ENCODE peak calls at places on chromosomes 7 and 10, in seven cellular contexts. W is SK-N-SH, P is H9, D is mammary epithelial cell, E is fibroblast of lung, S is HCT116, M is PC-3. Z is an unnamed sample.
A peak's percentile ranks its signal among the peaks of the same experiment; 100 is the strongest.

GRCh38 chr10:96496281-96496925 is 17.3 kb downstream of the TLL2 start:
- DNase-seq in S (no peak), E (no peak), P (peak; percentile 44), D (no peak), M (peak; percentile 35), W (no peak), Z (no peak)

GRCh38 chr10:61024801-61025201 is 80.8 kb upstream of the RHOBTB1 start:
- DNase-seq in E (peak; percentile 18), W (peak; percentile 39), M (peak; percentile 65), P (peak; percentile 43), S (no peak), D (no peak), Z (peak; percentile 14)

GRCh38 chr10:125124114-125124486 is 36.3 kb downstream of the CTBP2 start:
- DNase-seq in D (no peak), E (no peak), P (no peak), M (no peak), W (no peak), S (no peak), Z (no peak)

GRCh38 chr7:120732256-120732655 is 125.7 kb downstream of the TSPAN12 start:
- DNase-seq in W (no peak), M (no peak), D (no peak), P (no peak), S (no peak), E (no peak), Z (no peak)

GRCh38 chr10:120462018-120462682 is 5.1 kb downstream of the PLPP4 start:
- DNase-seq in S (no peak), D (no peak), M (no peak), W (no peak), P (no peak), E (no peak), Z (no peak)

GRCh38 chr7:133023370-133024075 is 58.4 kb downstream of the CHCHD3 start:
- DNase-seq in W (peak; percentile 56), M (no peak), D (no peak), P (no peak), S (no peak), E (peak; percentile 65), Z (no peak)

GRCh38 chr10:132347211-132347930 is 15.4 kb downstream of the LRRC27 start:
- DNase-seq in S (no peak), D (no peak), P (no peak), E (no peak), W (no peak), M (no peak), Z (no peak)

GRCh38 chr10:129099486-129099885 is 367.6 kb upstream of the MGMT start:
- DNase-seq in P (no peak), M (no peak), E (no peak), W (no peak), D (no peak), S (no peak), Z (no peak)

GRCh38 chr10:13489035-13489434 is 39.8 kb downstream of the BEND7 start:
- DNase-seq in M (no peak), W (no peak), D (no peak), P (no peak), E (no peak), S (no peak), Z (no peak)

GRCh38 chr10:79045566-79046175 is 23.1 kb upstream of the ZMIZ1 start:
- DNase-seq in D (no peak), E (no peak), M (no peak), P (no peak), S (no peak), W (no peak), Z (no peak)

GRCh38 chr10:76139431-76139830 is 708.0 kb downstream of the LRMDA start:
- DNase-seq in E (no peak), S (no peak), W (no peak), D (no peak), M (no peak), P (no peak), Z (no peak)

GRCh38 chr10:60262647-60263126 is 127.0 kb downstream of the ANK3 start:
- DNase-seq in D (no peak), P (no peak), E (no peak), W (no peak), S (no peak), M (no peak), Z (no peak)

GRCh38 chr10:127338391-127339108 is 142.2 kb upstream of the INSYN2A start:
- DNase-seq in M (no peak), S (no peak), P (no peak), W (no peak), E (peak; percentile 65), D (no peak), Z (no peak)

GRCh38 chr7:115099906-115100305 is 178.0 kb downstream of the MDFIC start:
- DNase-seq in E (peak; percentile 81), M (peak; percentile 71), D (peak; percentile 75), P (no peak), W (no peak), S (no peak), Z (no peak)

GRCh38 chr10:33010132-33011037 is 52.4 kb upstream of the ITGB1 start:
- DNase-seq in W (peak; percentile 46), M (peak; percentile 100), D (peak; percentile 97), P (peak; percentile 43), S (peak; percentile 77), E (peak; percentile 95), Z (no peak)

GRCh38 chr7:55556031-55556430 is 16.3 kb downstream of the VOPP1 start:
- DNase-seq in W (no peak), E (no peak), D (no peak), M (peak; percentile 82), P (peak; percentile 49), S (no peak), Z (peak; percentile 73)
- H4K20me1 ChIP-seq in W (peaks cover 100% of the 10 kb centered on the region), E (peaks cover 3% of the 10 kb centered on the region), D (peaks cover 4% of the 10 kb centered on the region), M (peaks cover 10% of the 10 kb centered on the region), P (no peaks in the 10 kb centered on the region), S (no peaks in the 10 kb centered on the region), Z (peaks cover 44% of the 10 kb centered on the region)

GRCh38 chr7:105355701-105356100 is 33.0 kb downstream of the SRPK2 start:
- DNase-seq in W (no peak), M (no peak), S (no peak), D (no peak), P (no peak), E (no peak), Z (no peak)

GRCh38 chr7:105352922-105353668 is 35.6 kb downstream of the SRPK2 start:
- DNase-seq in W (no peak), E (peak; percentile 49), M (no peak), D (no peak), P (no peak), S (no peak), Z (no peak)

GRCh38 chr7:105354383-105354782 is 34.3 kb downstream of the SRPK2 start:
- DNase-seq in D (peak; percentile 43), W (no peak), P (no peak), E (no peak), M (peak; percentile 9), S (no peak), Z (no peak)

GRCh38 chr7:105352018-105352612 is 36.6 kb downstream of the SRPK2 start:
- DNase-seq in P (no peak), W (no peak), S (no peak), D (peak; percentile 68), E (peak; percentile 99), M (peak; percentile 12), Z (peak; percentile 72)

GRCh38 chr7:105353752-105354328 is 34.9 kb downstream of the SRPK2 start:
- DNase-seq in W (no peak), E (peak; percentile 35), S (no peak), M (no peak), P (no peak), D (no peak), Z (peak; percentile 11)
- H3K27ac ChIP-seq in W (peak overlapping the region; percentile 70), E (peak overlapping the region; percentile 64), S (no peak overlapping the region), M (no peak overlapping the region), P (no peak overlapping the region), D (no peak overlapping the region), Z (no peak overlapping the region)

GRCh38 chr7:45146531-45147379 is 10.8 kb upstream of the RAMP3 start:
- DNase-seq in E (no peak), W (no peak), D (no peak), M (no peak), S (no peak), P (peak; percentile 31), Z (no peak)
- TF ChIP-seq CTCF in E (no peak), W (no peak), D (no peak), M (no peak), S (no peak), P (peak; percentile 14), Z (no peak)

GRCh38 chr7:69617364-69617763 is 19.1 kb downstream of the AUTS2 start:
- DNase-seq in M (no peak), W (no peak), P (no peak), S (no peak), D (no peak), E (no peak), Z (no peak)
- H4K20me1 ChIP-seq in M (no peaks in the 10 kb centered on the region), W (peaks cover 15% of the 10 kb centered on the region), P (peaks cover 4% of the 10 kb centered on the region), S (no peaks in the 10 kb centered on the region), D (no peaks in the 10 kb centered on the region), E (no peaks in the 10 kb centered on the region), Z (peaks cover 37% of the 10 kb centered on the region)